ENCODE peak calls at places on chromosomes 11 and 22, in nine cellular contexts. P is amygdala; L is GM13977; E is IMR-90; O is HTR-8/SVneo; I is fibroblast of lung; H is activated naive CD8-positive, alpha-beta T cell treated with anti-CD3 and anti-CD28 coated beads, Interleukin-2, amount 50 U/mL, for 24 hours; A is NCI-H2029; X is stimulated activated CD4-positive, alpha-beta T cell treated with anti-CD3 and anti-CD28 coated beads, Interleukin-4, amount 100 ng/mL, for 4 hours. D is an unnamed sample.

GRCh38 chr22:48954781-48955311 is 872.8 kb downstream of the BRD1 start:
- DNase-seq in X (no peak), P (no peak), I (no peak), H (no peak), L (no peak), E (no peak), O (no peak), A (no peak), D (peak; percentile 12)

GRCh38 chr11:72762641-72763304 is 10.6 kb upstream of the ARAP1 start:
- DNase-seq in L (peak; percentile 70), I (no peak), E (no peak), A (no peak), P (no peak), H (no peak), X (no peak), O (no peak), D (peak; percentile 75)

GRCh38 chr22:49182416-49182815 is 645.3 kb downstream of the BRD1 start:
- DNase-seq in O (no peak), E (no peak), X (no peak), H (no peak), P (no peak), L (no peak), A (no peak), I (no peak), D (no peak)

GRCh38 chr11:78061088-78061920 is 2.4 kb upstream of the THRSP start:
- DNase-seq in X (no peak), I (no peak), A (peak; percentile 54), L (no peak), O (no peak), P (no peak), H (no peak), E (no peak), D (no peak)

GRCh38 chr11:126482586-126483108 is 127.2 kb downstream of the ST3GAL4 start:
- DNase-seq in O (no peak), H (no peak), E (peak; percentile 6), I (no peak), P (no peak), L (no peak), A (no peak), X (no peak), D (no peak)

GRCh38 chr11:83241291-83241946 is 44.7 kb downstream of the CCDC90B start:
- DNase-seq in X (no peak), O (peak; percentile 54), H (peak; percentile 7), E (peak; percentile 77), P (no peak), A (no peak), L (peak; percentile 17), I (peak; percentile 70), D (peak; percentile 34)

GRCh38 chr11:112780351-112781043 is 180.7 kb upstream of the NCAM1 start:
- DNase-seq in H (no peak), O (no peak), E (peak; percentile 5), X (no peak), L (no peak), P (no peak), A (no peak), I (no peak), D (no peak)

GRCh38 chr11:31874631-31875191 is 63.6 kb upstream of the PAX6 start:
- DNase-seq in E (no peak), H (no peak), X (no peak), O (no peak), A (no peak), L (no peak), I (no peak), P (no peak), D (no peak)

GRCh38 chr22:30486118-30486517 is 14.3 kb upstream of the SEC14L3 start:
- DNase-seq in H (no peak), X (no peak), I (no peak), E (no peak), P (no peak), L (no peak), A (no peak), O (no peak), D (no peak)

GRCh38 chr22:42842658-42843370 is 14.3 kb downstream of the ARFGAP3 start:
- DNase-seq in P (no peak), H (no peak), I (no peak), X (no peak), E (peak; percentile 24), A (no peak), O (no peak), L (no peak), D (no peak)

GRCh38 chr11:133065847-133066485 is 466.3 kb downstream of the OPCML start:
- DNase-seq in H (no peak), O (no peak), E (no peak), X (no peak), P (no peak), A (no peak), L (no peak), I (no peak), D (no peak)

GRCh38 chr11:100031973-100032372 is 655.1 kb upstream of the ARHGAP42 start:
- DNase-seq in A (no peak), L (peak; percentile 7), X (no peak), O (no peak), P (no peak), E (no peak), I (no peak), H (no peak), D (no peak)

GRCh38 chr22:37410174-37411055 is 16.9 kb downstream of the ELFN2 start:
- DNase-seq in L (no peak), X (no peak), O (no peak), I (no peak), P (no peak), H (no peak), A (no peak), E (no peak), D (no peak)

GRCh38 chr11:121649798-121650197 is 197.0 kb upstream of the SORL1-AS1 start:
- DNase-seq in X (no peak), H (no peak), P (no peak), I (no peak), L (no peak), E (peak; percentile 41), O (no peak), A (peak; percentile 89), D (no peak)

GRCh38 chr11:17767914-17768313 is 33.3 kb downstream of the KCNC1 start:
- DNase-seq in A (no peak), E (no peak), H (no peak), I (no peak), P (no peak), X (no peak), O (no peak), L (no peak), D (no peak)

GRCh38 chr11:17002543-17002942 is 11.7 kb downstream of the PLEKHA7 start:
- DNase-seq in X (no peak), P (no peak), A (no peak), E (no peak), I (no peak), H (no peak), O (no peak), L (no peak), D (no peak)

GRCh38 chr11:46363031-46363407 is 15.8 kb downstream of the DGKZ start:
- DNase-seq in A (no peak), X (no peak), E (peak; percentile 67), H (no peak), L (no peak), I (no peak), P (no peak), O (no peak), D (no peak)

GRCh38 chr22:43013355-43014061 is 1.4 kb downstream of the PACSIN2 start:
- DNase-seq in I (no peak), A (no peak), O (no peak), E (no peak), L (no peak), P (no peak), H (no peak), X (no peak), D (no peak)

GRCh38 chr11:102343789-102344188 is 3.2 kb upstream of the BIRC2 start:
- DNase-seq in O (no peak), P (no peak), A (no peak), X (no peak), I (peak; percentile 66), H (no peak), E (peak; percentile 54), L (no peak), D (no peak)

GRCh38 chr11:61495801-61496601 is 12.5 kb upstream of the LRRC10B start:
- DNase-seq in L (no peak), X (no peak), I (peak; percentile 81), A (peak; percentile 78), O (no peak), P (no peak), H (no peak), E (peak; percentile 61), D (no peak)

GRCh38 chr22:47393191-47393590 is 630.7 kb downstream of the TBC1D22A start:
- DNase-seq in L (no peak), H (no peak), X (no peak), I (no peak), A (no peak), O (no peak), E (no peak), P (no peak), D (no peak)

GRCh38 chr22:48181168-48181955 is 1418.9 kb downstream of the TBC1D22A start:
- DNase-seq in X (no peak), P (no peak), A (no peak), L (no peak), I (no peak), O (no peak), E (no peak), H (no peak), D (no peak)

GRCh38 chr22:22031183-22031560 is 48.6 kb upstream of the TOP3B start:
- DNase-seq in E (no peak), A (no peak), X (no peak), O (no peak), I (no peak), H (no peak), P (no peak), L (no peak), D (no peak)

GRCh38 chr11:119560291-119560690 is 137.3 kb upstream of the THY1 start:
- DNase-seq in L (no peak), O (no peak), P (no peak), H (no peak), A (no peak), X (no peak), I (no peak), E (no peak), D (no peak)

GRCh38 chr22:39808087-39808486 is 85.5 kb downstream of the ENTHD1 start:
- DNase-seq in P (no peak), X (no peak), E (peak; percentile 6), L (no peak), O (peak; percentile 5), A (no peak), H (peak; percentile 52), I (peak; percentile 11), D (no peak)

GRCh38 chr22:27345681-27346080 is 455.9 kb downstream of the MN1 start:
- DNase-seq in O (no peak), X (no peak), L (no peak), I (no peak), E (no peak), H (no peak), P (no peak), A (peak; percentile 18), D (no peak)

D was measured in GM13976.